ENCODE peak calls at places on chromosomes 1 and 21, in four cellular contexts. One of them, this sample, is unnamed.

GRCh38 chr1:17700981-17701870 is 53.9 kb upstream of the ACTL8 start:
- DNase-seq in prostate gland: no peak
- DNase-seq in AG04450: no peak
- DNase-seq in body of pancreas: no peak
- DNase-seq in this sample: no peak

GRCh38 chr1:8681317-8681650 is 136.2 kb downstream of the RERE start:
- DNase-seq in body of pancreas: no peak
- DNase-seq in prostate gland: no peak
- DNase-seq in AG04450: no peak
- DNase-seq in this sample: no peak

GRCh38 chr1:15027515-15027948 is 126.0 kb upstream of the TMEM51 start:
- DNase-seq in AG04450: no peak
- DNase-seq in body of pancreas: peak; percentile 75
- DNase-seq in prostate gland: peak; percentile 50
- DNase-seq in this sample: peak; percentile 53

GRCh38 chr1:38547346-38547745 is 312.2 kb downstream of the RRAGC start:
- DNase-seq in prostate gland: no peak
- DNase-seq in body of pancreas: no peak
- DNase-seq in AG04450: no peak
- DNase-seq in this sample: no peak

GRCh38 chr21:25657140-25657539 is 18.1 kb downstream of the JAM2 start:
- DNase-seq in AG04450: no peak
- DNase-seq in body of pancreas: no peak
- DNase-seq in prostate gland: no peak
- DNase-seq in this sample: no peak

GRCh38 chr1:22317231-22317919 is 134.3 kb upstream of the ZBTB40 start:
- DNase-seq in AG04450: no peak
- DNase-seq in prostate gland: no peak
- DNase-seq in body of pancreas: no peak
- DNase-seq in this sample: peak; percentile 3

GRCh38 chr1:85867189-85867588 is 159.0 kb upstream of the ZNHIT6 start:
- DNase-seq in AG04450: no peak
- DNase-seq in prostate gland: no peak
- DNase-seq in body of pancreas: no peak
- DNase-seq in this sample: no peak

GRCh38 chr1:164466001-164466421 is 93.0 kb upstream of the PBX1 start:
- DNase-seq in body of pancreas: no peak
- DNase-seq in prostate gland: no peak
- DNase-seq in AG04450: no peak
- DNase-seq in this sample: no peak

GRCh38 chr1:209030454-209031167 is 552.9 kb upstream of the CAMK1G start:
- DNase-seq in AG04450: no peak
- DNase-seq in prostate gland: no peak
- DNase-seq in body of pancreas: peak; percentile 84
- DNase-seq in this sample: no peak

GRCh38 chr1:56477164-56478111 is 101.9 kb downstream of the PLPP3 start:
- DNase-seq in AG04450: peak; percentile 44
- DNase-seq in prostate gland: no peak
- DNase-seq in body of pancreas: peak; percentile 70
- DNase-seq in this sample: peak; percentile 60

GRCh38 chr1:160652924-160653619 is 6.2 kb upstream of the SLAMF1 start:
- DNase-seq in prostate gland: no peak
- DNase-seq in body of pancreas: no peak
- DNase-seq in AG04450: no peak
- DNase-seq in this sample: no peak

GRCh38 chr21:38743772-38744529 is 61.8 kb upstream of the ETS2 start:
- DNase-seq in prostate gland: no peak
- DNase-seq in AG04450: no peak
- DNase-seq in body of pancreas: no peak
- DNase-seq in this sample: no peak

GRCh38 chr1:22930235-22930912 is 42.3 kb downstream of the LACTBL1 start:
- DNase-seq in prostate gland: no peak
- DNase-seq in AG04450: no peak
- DNase-seq in body of pancreas: peak; percentile 22
- DNase-seq in this sample: peak; percentile 42

GRCh38 chr1:38046884-38047602 is 450 bp upstream of the POU3F1 start:
- DNase-seq in body of pancreas: peak; percentile 81
- DNase-seq in prostate gland: peak; percentile 86
- DNase-seq in AG04450: no peak
- DNase-seq in this sample: peak; percentile 71

GRCh38 chr1:208837242-208837641 is 593.1 kb upstream of the PLXNA2 start:
- DNase-seq in body of pancreas: no peak
- DNase-seq in prostate gland: no peak
- DNase-seq in AG04450: no peak
- DNase-seq in this sample: no peak

GRCh38 chr1:35112668-35113067 is 33.5 kb downstream of the ZMYM1 start:
- DNase-seq in prostate gland: no peak
- DNase-seq in body of pancreas: no peak
- DNase-seq in AG04450: no peak
- DNase-seq in this sample: peak; percentile 31

GRCh38 chr1:111281411-111281810 is 9.2 kb upstream of the CHIA start:
- DNase-seq in AG04450: no peak
- DNase-seq in body of pancreas: no peak
- DNase-seq in prostate gland: no peak
- DNase-seq in this sample: no peak

GRCh38 chr1:247332901-247333361 is 1.3 kb upstream of the ZNF496 start:
- DNase-seq in AG04450: no peak
- DNase-seq in prostate gland: peak; percentile 48
- DNase-seq in body of pancreas: peak; percentile 51
- DNase-seq in this sample: peak; percentile 29
- H3K4me3 ChIP-seq in AG04450: peak overlapping the region; percentile 81
- H3K4me3 ChIP-seq in prostate gland: peak overlapping the region; percentile 86
- H3K4me3 ChIP-seq in body of pancreas: peak overlapping the region; percentile 64
- H3K4me3 ChIP-seq in this sample: peak overlapping the region; percentile 86

GRCh38 chr21:43864806-43865470 is at the start of gene AGPAT3:
- DNase-seq in prostate gland: no peak
- DNase-seq in body of pancreas: no peak
- DNase-seq in AG04450: no peak
- DNase-seq in this sample: no peak

GRCh38 chr21:43866233-43866632 is 1.2 kb downstream of the AGPAT3 start:
- DNase-seq in body of pancreas: peak; percentile 36
- DNase-seq in AG04450: no peak
- DNase-seq in prostate gland: peak; percentile 55
- DNase-seq in this sample: peak; percentile 36

GRCh38 chr21:43866659-43867331 is 1.8 kb downstream of the AGPAT3 start:
- DNase-seq in prostate gland: peak; percentile 33
- DNase-seq in AG04450: no peak
- DNase-seq in body of pancreas: peak; percentile 59
- DNase-seq in this sample: no peak

GRCh38 chr21:43865471-43866181 is 603 bp downstream of the AGPAT3 start:
- DNase-seq in prostate gland: no peak
- DNase-seq in body of pancreas: peak; percentile 33
- DNase-seq in AG04450: no peak
- DNase-seq in this sample: peak; percentile 25

GRCh38 chr21:43864313-43864805 is 664 bp upstream of the AGPAT3 start:
- DNase-seq in prostate gland: peak; percentile 49
- DNase-seq in body of pancreas: peak; percentile 82
- DNase-seq in AG04450: no peak
- DNase-seq in this sample: no peak
- H3K4me3 ChIP-seq in prostate gland: peak overlapping the region; percentile 87
- H3K4me3 ChIP-seq in body of pancreas: peak overlapping the region; percentile 34
- H3K4me3 ChIP-seq in AG04450: peak overlapping the region; percentile 58
- H3K4me3 ChIP-seq in this sample: peak overlapping the region; percentile 47

GRCh38 chr1:41648230-41648629 is 163.7 kb upstream of the EDN2 start:
- DNase-seq in prostate gland: no peak
- DNase-seq in body of pancreas: no peak
- DNase-seq in AG04450: no peak
- DNase-seq in this sample: no peak

GRCh38 chr1:41652346-41653124 is 168.1 kb upstream of the EDN2 start:
- DNase-seq in prostate gland: no peak
- DNase-seq in AG04450: no peak
- DNase-seq in body of pancreas: no peak
- DNase-seq in this sample: no peak

GRCh38 chr1:41648844-41649243 is 164.4 kb upstream of the EDN2 start:
- DNase-seq in prostate gland: no peak
- DNase-seq in body of pancreas: no peak
- DNase-seq in AG04450: no peak
- DNase-seq in this sample: no peak

GRCh38 chr1:41649445-41650175 is 165.1 kb upstream of the EDN2 start:
- DNase-seq in body of pancreas: no peak
- DNase-seq in AG04450: no peak
- DNase-seq in prostate gland: no peak
- DNase-seq in this sample: no peak

GRCh38 chr1:41650176-41650519 is 165.7 kb upstream of the EDN2 start:
- DNase-seq in prostate gland: no peak
- DNase-seq in AG04450: no peak
- DNase-seq in body of pancreas: no peak
- DNase-seq in this sample: no peak
- H3K4me3 ChIP-seq in prostate gland: no peak overlapping the region
- H3K4me3 ChIP-seq in AG04450: no peak overlapping the region
- H3K4me3 ChIP-seq in body of pancreas: no peak overlapping the region
- H3K4me3 ChIP-seq in this sample: no peak overlapping the region

GRCh38 chr21:45986316-45987051 is 4.9 kb downstream of the COL6A1 start:
- DNase-seq in body of pancreas: no peak
- DNase-seq in AG04450: no peak
- DNase-seq in prostate gland: no peak
- DNase-seq in this sample: no peak
- H3K4me3 ChIP-seq in body of pancreas: no peak overlapping the region
- H3K4me3 ChIP-seq in AG04450: no peak overlapping the region
- H3K4me3 ChIP-seq in prostate gland: no peak overlapping the region
- H3K4me3 ChIP-seq in this sample: no peak overlapping the region